ENCODE peak calls at places on chromosomes 16 and 17, in five cellular contexts. E is adipocyte, C is lower lobe of right lung, X is stomach, P is WERI-Rb-1. R is an unnamed sample. For H3K36me3, the result is how much of the 10 kb centered on the place peaks cover.

GRCh38 chr16:19095699-19096098 is 18.1 kb upstream of the ITPRIPL2 start:
- DNase-seq in E (no peak), C (no peak), X (no peak), P (no peak), R (no peak)

GRCh38 chr16:17145029-17145428 is 325.7 kb downstream of the XYLT1 start:
- DNase-seq in E (no peak), C (no peak), X (no peak), P (no peak), R (no peak)

GRCh38 chr16:84117482-84117843 is 721 bp upstream of the MBTPS1 start:
- DNase-seq in E (no peak), C (no peak), X (no peak), P (no peak), R (no peak)

GRCh38 chr17:40325156-40326013 is 16.4 kb downstream of the RARA start:
- DNase-seq in E (no peak), C (peak), X (no peak), P (no peak), R (peak)

GRCh38 chr16:79093554-79093967 is 507.0 kb downstream of the MAF start:
- DNase-seq in E (no peak), C (peak), X (no peak), P (no peak), R (no peak)

GRCh38 chr17:57343717-57344116 is 87.4 kb downstream of the MSI2 start:
- DNase-seq in E (no peak), C (no peak), X (no peak), P (no peak), R (no peak)

GRCh38 chr17:1985686-1986085 is 39.4 kb downstream of the RTN4RL1 start:
- DNase-seq in E (no peak), C (no peak), X (no peak), P (peak), R (no peak)

GRCh38 chr16:3363793-3364192 is 8.1 kb downstream of the OR2C1 start:
- DNase-seq in E (no peak), C (no peak), X (no peak), P (peak), R (no peak)

GRCh38 chr16:70289229-70290098 is at the start of gene AARS1:
- DNase-seq in E (peak), C (peak), X (peak), P (peak), R (peak)

GRCh38 chr17:77802333-77802615 is 156.2 kb upstream of the TNRC6C start:
- DNase-seq in E (no peak), C (no peak), X (no peak), P (no peak), R (no peak)

GRCh38 chr16:87363771-87364476 is 19.7 kb downstream of the FBXO31 start:
- DNase-seq in E (no peak), C (no peak), X (peak), P (peak), R (no peak)

GRCh38 chr17:77327181-77327565 is 186.4 kb downstream of the SEC14L1 start:
- DNase-seq in E (no peak), C (no peak), X (peak), P (peak), R (no peak)

GRCh38 chr16:67666032-67666537 is 465 bp downstream of the ENKD1 start:
- DNase-seq in E (peak), C (peak), X (no peak), P (peak), R (peak)

GRCh38 chr16:67664258-67664657 is 2.3 kb downstream of the ENKD1 start:
- DNase-seq in E (no peak), C (no peak), X (no peak), P (no peak), R (no peak)

GRCh38 chr16:67664871-67665270 is 1.7 kb downstream of the ENKD1 start:
- DNase-seq in E (no peak), C (no peak), X (no peak), P (no peak), R (no peak)

GRCh38 chr16:67666538-67667433 is at the start of the genes C16orf86 and ENKD1:
- DNase-seq in E (peak), C (peak), X (peak), P (peak), R (peak)

DNA sequence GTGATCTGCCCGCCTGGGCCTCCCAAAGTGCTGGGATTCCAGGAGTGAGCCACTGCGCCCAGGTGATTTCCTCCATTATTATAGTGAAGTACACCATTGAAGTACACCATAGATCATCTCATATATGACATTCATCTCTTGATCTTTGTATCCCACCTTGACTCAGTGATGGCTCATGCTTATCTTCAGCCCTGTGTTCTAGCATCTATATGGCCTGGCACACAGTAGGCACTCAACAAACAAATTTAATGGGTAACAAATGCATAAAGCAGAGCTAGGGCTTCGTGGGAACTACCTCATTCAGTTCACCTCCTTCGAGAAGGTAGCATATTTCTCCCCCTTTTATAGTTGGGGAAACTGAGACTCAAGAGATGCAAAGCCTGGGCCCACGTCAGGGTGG is 952 bp downstream of the ENKD1 start:
- DNase-seq in E (no peak), C (no peak), X (no peak), P (no peak), R (no peak)
- H3K4me3 ChIP-seq in E (peak), C (peak), X (peak), P (peak), R (no peak)

GRCh38 chr17:58493506-58493905 is 5.3 kb upstream of the HSF5 start:
- DNase-seq in E (no peak), C (no peak), X (no peak), P (no peak), R (no peak)

GRCh38 chr17:58491510-58492045 is 3.4 kb upstream of the HSF5 start:
- DNase-seq in E (no peak), C (no peak), X (no peak), P (no peak), R (no peak)

GRCh38 chr17:58487589-58488427 is at the start of gene HSF5:
- DNase-seq in E (no peak), C (peak), X (peak), P (no peak), R (peak)

GRCh38 chr17:58488428-58488890 is 251 bp upstream of the HSF5 start:
- DNase-seq in E (no peak), C (no peak), X (no peak), P (no peak), R (no peak)

DNA sequence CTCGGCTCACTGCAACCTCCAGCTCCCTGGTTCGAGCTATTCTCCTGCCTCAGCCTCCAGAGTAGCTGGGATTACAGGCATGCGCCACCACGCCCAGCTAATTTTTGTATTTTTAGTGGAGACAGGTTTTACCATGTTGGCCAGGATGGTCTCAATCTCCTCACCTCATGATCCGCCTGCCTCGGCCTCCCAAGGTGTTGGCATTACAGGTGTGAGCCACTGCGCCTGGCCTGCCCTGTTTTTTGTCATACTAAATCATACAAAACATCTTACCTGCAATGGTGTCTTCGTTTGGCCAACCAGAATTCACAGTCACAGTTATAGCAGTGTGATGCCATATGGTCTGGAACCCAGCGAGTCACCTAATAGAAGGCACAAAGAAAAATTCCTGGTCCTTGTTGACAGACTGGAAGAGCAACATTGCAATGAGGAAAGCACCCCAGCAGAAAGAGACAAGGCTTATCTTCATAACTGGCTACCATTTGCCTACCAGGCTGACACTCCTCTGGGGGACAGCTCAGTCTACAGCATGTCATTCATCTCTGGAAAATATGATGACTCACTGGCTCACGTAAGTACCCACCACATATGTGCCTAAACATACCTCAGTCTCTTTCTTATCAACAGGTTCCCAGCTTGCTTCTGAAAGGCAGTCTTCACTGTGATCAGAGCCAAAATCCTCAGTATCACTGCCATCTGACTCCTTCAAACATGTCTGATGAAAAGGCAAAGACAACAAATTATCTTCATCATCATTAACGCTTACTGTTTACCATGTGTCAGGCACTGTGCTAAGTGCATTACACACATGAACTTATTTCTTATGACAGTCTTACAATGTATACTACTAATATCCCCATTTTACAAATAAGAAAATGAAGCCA is 4.3 kb upstream of the HSF5 start:
- DNase-seq in E (no peak), C (no peak), X (no peak), P (no peak), R (no peak)
- H3K36me3 ChIP-seq in E (half or more), C (half or more), X (half or more), P (half or more), R (under half)

GRCh38 chr16:22372882-22373661 is 1.3 kb downstream of the CDR2 start:
- DNase-seq in E (peak), C (no peak), X (no peak), P (no peak), R (no peak)
- H3K4me3 ChIP-seq in E (peak), C (peak), X (peak), P (peak), R (peak)

DNA sequence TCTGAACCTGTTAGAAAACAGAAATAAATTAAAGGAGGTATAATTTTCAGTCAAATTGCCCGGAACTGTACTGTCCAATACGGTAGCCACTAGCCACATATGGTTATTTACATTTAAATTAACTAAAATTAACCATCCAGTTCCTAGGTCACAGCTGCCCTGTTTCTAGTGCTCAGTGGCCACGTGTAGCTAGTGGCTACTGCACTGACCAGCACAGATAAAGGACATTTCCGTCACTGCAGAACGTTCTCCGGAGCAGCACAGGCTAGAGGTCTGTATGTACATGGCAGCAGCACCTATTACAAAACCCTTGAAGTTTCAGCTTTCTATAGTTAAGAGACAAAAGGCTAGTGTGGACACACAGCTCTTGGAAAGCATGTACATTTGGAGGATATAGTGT is 33.7 kb downstream of the CPSF4L start:
- DNase-seq in E (no peak), C (no peak), X (no peak), P (no peak), R (no peak)
- H3K36me3 ChIP-seq in E (under half), C (under half), X (under half), P (under half), R (under half)

DNA sequence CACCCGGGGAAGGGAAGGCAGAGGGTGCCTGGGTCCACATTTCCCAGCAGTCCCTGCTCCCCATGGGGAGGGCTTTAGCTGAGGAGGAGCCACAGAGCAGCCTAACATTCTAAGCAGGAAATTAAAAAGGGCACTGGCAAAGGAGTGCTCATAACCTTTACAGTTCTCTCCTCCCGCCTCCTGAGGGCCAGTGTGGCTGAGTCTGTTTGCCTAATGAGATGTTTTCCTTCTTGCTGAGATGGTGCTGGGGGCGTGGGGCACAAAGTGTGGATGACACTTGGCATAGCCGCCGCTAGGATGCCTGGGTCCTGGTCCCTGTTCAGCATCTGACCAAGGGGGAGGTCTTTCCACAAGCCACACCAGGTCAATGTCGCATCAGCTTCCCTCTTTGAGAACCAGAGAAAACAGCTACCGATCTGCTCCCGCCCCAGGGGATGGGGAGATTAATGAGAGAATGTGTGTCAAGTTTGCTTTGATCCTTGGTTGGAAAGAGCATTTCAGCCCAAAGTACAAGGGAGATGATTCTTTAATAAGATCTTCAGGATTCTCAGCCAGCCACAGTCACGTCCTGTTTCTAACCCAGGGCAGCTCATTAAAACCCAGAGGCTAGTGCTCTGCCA is 5.8 kb downstream of the KIF18B start:
- DNase-seq in E (no peak), C (peak), X (no peak), P (no peak), R (no peak)
- H3K4me3 ChIP-seq in E (no peak), C (no peak), X (no peak), P (no peak), R (no peak)

GRCh38 chr17:82242977-82243647 is 14.3 kb downstream of the SLC16A3 start:
- DNase-seq in E (peak), C (peak), X (peak), P (no peak), R (peak)

GRCh38 chr17:82242698-82242976 is 13.8 kb downstream of the SLC16A3 start:
- DNase-seq in E (no peak), C (peak), X (no peak), P (no peak), R (no peak)

GRCh38 chr17:82241183-82241925 is 12.5 kb downstream of the SLC16A3 start:
- DNase-seq in E (peak), C (peak), X (peak), P (no peak), R (peak)

GRCh38 chr17:82240506-82241182 is 11.8 kb downstream of the SLC16A3 start:
- DNase-seq in E (no peak), C (peak), X (no peak), P (no peak), R (no peak)

DNA sequence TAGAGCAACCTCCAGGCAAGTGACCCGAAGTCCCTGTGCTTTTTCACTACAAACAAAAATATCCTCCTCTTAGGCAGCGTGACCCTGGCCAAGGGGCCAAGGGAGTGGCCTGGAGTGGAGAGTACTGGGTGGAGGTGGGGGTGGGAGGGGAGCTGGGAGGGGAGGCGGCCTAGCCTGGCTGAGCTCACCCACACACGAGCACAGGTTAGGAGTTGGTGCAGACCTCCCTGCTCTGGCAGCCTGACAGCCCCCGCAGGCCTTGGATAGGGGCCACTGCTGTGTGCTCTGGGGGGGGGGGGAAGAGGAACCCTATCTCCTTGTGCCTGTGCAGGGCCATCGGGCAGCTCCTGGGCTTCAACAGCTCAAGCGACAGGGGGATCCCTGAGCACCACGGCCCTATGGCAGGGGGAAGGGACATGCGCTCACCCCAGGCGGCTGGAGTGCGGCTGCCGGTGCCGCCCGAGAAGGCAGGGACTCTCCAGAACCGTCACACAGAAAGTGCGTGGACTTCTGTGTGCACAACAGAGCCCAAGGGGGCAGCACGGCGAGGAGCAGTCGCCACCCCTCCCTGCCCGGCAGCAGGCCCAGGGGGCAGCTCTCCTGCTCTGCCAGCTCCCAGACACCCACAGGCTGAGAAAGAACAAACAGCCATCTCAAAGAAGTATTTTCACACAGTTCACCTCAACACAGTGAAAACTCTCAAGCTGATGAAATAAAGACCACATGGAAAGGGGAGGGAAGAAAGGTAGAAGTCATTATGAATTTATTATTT is 13.3 kb downstream of the SLC16A3 start:
- DNase-seq in E (no peak), C (no peak), X (no peak), P (no peak), R (no peak)
- H3K36me3 ChIP-seq in E (half or more), C (half or more), X (half or more), P (half or more), R (under half)

GRCh38 chr17:12021604-12022003 is 927 bp downstream of the MAP2K4 start:
- DNase-seq in E (peak), C (no peak), X (no peak), P (no peak), R (no peak)

GRCh38 chr17:12027658-12028057 is 7.0 kb downstream of the MAP2K4 start:
- DNase-seq in E (no peak), C (no peak), X (no peak), P (no peak), R (no peak)

GRCh38 chr17:12022310-12022709 is 1.6 kb downstream of the MAP2K4 start:
- DNase-seq in E (peak), C (no peak), X (no peak), P (no peak), R (no peak)

GRCh38 chr17:12020595-12021590 is at the start of gene MAP2K4:
- DNase-seq in E (peak), C (peak), X (peak), P (peak), R (peak)

DNA sequence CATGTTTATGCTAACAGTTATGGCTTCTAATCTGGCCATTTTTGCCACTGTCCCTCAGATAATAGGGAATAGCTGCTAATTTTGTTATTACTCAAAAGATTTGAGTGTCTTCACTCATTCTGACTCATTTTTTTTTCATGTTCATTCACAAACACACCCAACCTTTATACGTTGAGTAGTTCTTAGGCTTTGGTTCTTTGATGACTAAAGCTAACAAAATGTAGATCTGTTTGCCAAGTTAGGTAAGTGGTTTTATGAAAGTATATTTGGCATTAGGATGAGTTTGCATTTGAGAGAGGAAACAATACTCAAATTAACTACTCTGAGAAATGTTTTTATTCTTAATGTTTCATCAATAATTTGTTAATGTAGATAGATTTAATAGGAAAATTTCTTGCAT is 3.7 kb downstream of the MAP2K4 start:
- DNase-seq in E (peak), C (no peak), X (no peak), P (no peak), R (no peak)
- H3K4me3 ChIP-seq in E (no peak), C (no peak), X (no peak), P (no peak), R (no peak)